ENCODE peak calls at places on chromosomes 6 and 20, in ten cellular contexts. V, Q, D, I, G, F, B, Y, K and W are unnamed samples.

GRCh38 chr20:63167918-63168520 is 47.9 kb downstream of the YTHDF1 start:
- DNase-seq in Q (no peak), V (no peak), F (no peak), G (no peak), Y (peak; percentile 65), I (no peak), K (no peak), D (no peak), B (no peak), W (no peak)

GRCh38 chr6:42791706-42792320 is 10.0 kb downstream of the BICRAL start:
- DNase-seq in Y (no peak), D (no peak), Q (no peak), K (no peak), V (no peak), I (no peak), B (no peak), F (no peak), G (peak; percentile 48), W (no peak)

GRCh38 chr20:16476032-16476431 is 97.2 kb downstream of the KIF16B start:
- DNase-seq in G (peak; percentile 62), F (peak; percentile 71), V (no peak), Y (peak; percentile 72), Q (no peak), K (no peak), I (no peak), D (peak; percentile 30), B (no peak), W (peak; percentile 48)

GRCh38 chr6:168363302-168363701 is 43.7 kb upstream of the DACT2 start:
- DNase-seq in Y (no peak), V (no peak), I (no peak), G (no peak), K (no peak), Q (no peak), B (peak; percentile 7), D (no peak), F (no peak), W (no peak)

GRCh38 chr6:41449399-41450245 is 96.6 kb upstream of the FOXP4 start:
- DNase-seq in Y (no peak), K (no peak), G (no peak), Q (peak; percentile 87), F (no peak), V (no peak), B (peak; percentile 89), I (no peak), D (no peak), W (peak; percentile 25)

GRCh38 chr20:62412194-62413024 is 5.3 kb upstream of the CABLES2 start:
- DNase-seq in Q (peak; percentile 91), V (no peak), K (no peak), I (no peak), B (no peak), F (no peak), Y (no peak), D (no peak), G (no peak), W (no peak)

GRCh38 chr6:37042139-37042538 is 36.7 kb downstream of the FGD2 start:
- DNase-seq in B (no peak), Q (no peak), V (no peak), G (no peak), F (no peak), K (peak; percentile 31), D (no peak), I (no peak), Y (no peak), W (no peak)

GRCh38 chr6:90446164-90446563 is 140.7 kb downstream of the MAP3K7 start:
- DNase-seq in Y (no peak), I (no peak), D (no peak), G (peak; percentile 43), V (no peak), B (no peak), K (no peak), F (no peak), Q (no peak), W (peak; percentile 4)

GRCh38 chr6:84052204-84052882 is 18.8 kb downstream of the MRAP2 start:
- DNase-seq in G (peak; percentile 50), D (no peak), B (no peak), K (no peak), I (peak; percentile 66), F (no peak), Q (no peak), V (no peak), Y (peak; percentile 89), W (peak; percentile 88)

GRCh38 chr20:23050847-23051627 is 1.6 kb upstream of the THBD start:
- DNase-seq in V (peak; percentile 83), Q (peak; percentile 76), G (peak; percentile 52), I (peak; percentile 90), Y (peak; percentile 97), D (no peak), K (peak; percentile 90), B (peak; percentile 75), F (peak; percentile 93), W (peak; percentile 66)

GRCh38 chr20:17169575-17170136 is 57.2 kb upstream of the PCSK2 start:
- DNase-seq in G (no peak), Y (no peak), B (no peak), K (no peak), D (no peak), I (no peak), V (no peak), F (no peak), Q (peak; percentile 7), W (peak; percentile 58)

GRCh38 chr6:143701343-143702234 is 23.8 kb downstream of the PHACTR2 start:
- DNase-seq in V (no peak), I (no peak), F (no peak), G (peak; percentile 13), B (no peak), Q (no peak), K (no peak), D (no peak), Y (no peak), W (no peak)

GRCh38 chr20:47196091-47197081 is 160.1 kb downstream of the ZMYND8 start:
- DNase-seq in Y (peak; percentile 94), V (peak; percentile 78), Q (peak; percentile 77), F (peak; percentile 56), K (peak; percentile 82), B (peak; percentile 78), G (peak; percentile 60), D (peak; percentile 69), I (peak; percentile 66), W (peak; percentile 83)

GRCh38 chr20:43420192-43420591 is 37.5 kb upstream of the SRSF6 start:
- DNase-seq in D (no peak), B (no peak), K (no peak), Y (no peak), F (no peak), V (no peak), Q (no peak), I (no peak), G (no peak), W (no peak)

GRCh38 chr20:10634683-10635411 is 39.0 kb downstream of the JAG1 start:
- DNase-seq in B (no peak), Y (no peak), D (no peak), G (peak; percentile 92), V (no peak), F (peak; percentile 73), K (no peak), Q (no peak), I (no peak), W (no peak)

GRCh38 chr6:89359561-89359960 is 7.0 kb upstream of the UBE2J1 start:
- DNase-seq in F (no peak), Q (no peak), Y (peak; percentile 13), B (no peak), K (no peak), G (no peak), I (no peak), V (no peak), D (no peak), W (no peak)

GRCh38 chr6:35496851-35497570 is at the start of gene TEAD3:
- DNase-seq in Y (peak; percentile 92), B (peak; percentile 93), K (peak; percentile 74), Q (peak; percentile 54), F (peak; percentile 68), D (peak; percentile 63), V (peak; percentile 64), I (peak; percentile 59), G (peak; percentile 56), W (peak; percentile 56)

GRCh38 chr6:46581459-46582177 is 71.0 kb downstream of the CYP39A1 start:
- DNase-seq in I (no peak), B (no peak), Q (no peak), K (no peak), F (no peak), D (no peak), G (no peak), V (no peak), Y (no peak), W (no peak)

GRCh38 chr6:138977242-138977641 is 10.8 kb downstream of the REPS1 start:
- DNase-seq in Y (no peak), I (no peak), V (no peak), G (no peak), Q (no peak), F (no peak), B (no peak), K (no peak), D (no peak), W (no peak)
- H3K4me1 ChIP-seq in Y (peaks cover 67% of the 10 kb centered on the region), I (peaks cover 38% of the 10 kb centered on the region), V (peaks cover 1% of the 10 kb centered on the region), G (no peaks in the 10 kb centered on the region), Q (peaks cover 5% of the 10 kb centered on the region), F (peaks cover 3% of the 10 kb centered on the region), B (no peaks in the 10 kb centered on the region), K (peaks cover 39% of the 10 kb centered on the region), D (peaks cover 24% of the 10 kb centered on the region), W (peaks cover 31% of the 10 kb centered on the region)

GRCh38 chr20:20780127-20780822 is 67.8 kb upstream of the RALGAPA2 start:
- DNase-seq in G (no peak), V (peak; percentile 88), I (peak; percentile 29), K (peak; percentile 93), Y (peak; percentile 19), F (no peak), Q (peak; percentile 63), D (no peak), B (peak; percentile 79), W (peak; percentile 88)
- H3K4me1 ChIP-seq in G (no peaks in the 10 kb centered on the region), V (peaks cover 7% of the 10 kb centered on the region), I (peaks cover 17% of the 10 kb centered on the region), K (peaks cover 34% of the 10 kb centered on the region), Y (no peaks in the 10 kb centered on the region), F (no peaks in the 10 kb centered on the region), Q (peaks cover 22% of the 10 kb centered on the region), D (no peaks in the 10 kb centered on the region), B (no peaks in the 10 kb centered on the region), W (peaks cover 25% of the 10 kb centered on the region)

DNA sequence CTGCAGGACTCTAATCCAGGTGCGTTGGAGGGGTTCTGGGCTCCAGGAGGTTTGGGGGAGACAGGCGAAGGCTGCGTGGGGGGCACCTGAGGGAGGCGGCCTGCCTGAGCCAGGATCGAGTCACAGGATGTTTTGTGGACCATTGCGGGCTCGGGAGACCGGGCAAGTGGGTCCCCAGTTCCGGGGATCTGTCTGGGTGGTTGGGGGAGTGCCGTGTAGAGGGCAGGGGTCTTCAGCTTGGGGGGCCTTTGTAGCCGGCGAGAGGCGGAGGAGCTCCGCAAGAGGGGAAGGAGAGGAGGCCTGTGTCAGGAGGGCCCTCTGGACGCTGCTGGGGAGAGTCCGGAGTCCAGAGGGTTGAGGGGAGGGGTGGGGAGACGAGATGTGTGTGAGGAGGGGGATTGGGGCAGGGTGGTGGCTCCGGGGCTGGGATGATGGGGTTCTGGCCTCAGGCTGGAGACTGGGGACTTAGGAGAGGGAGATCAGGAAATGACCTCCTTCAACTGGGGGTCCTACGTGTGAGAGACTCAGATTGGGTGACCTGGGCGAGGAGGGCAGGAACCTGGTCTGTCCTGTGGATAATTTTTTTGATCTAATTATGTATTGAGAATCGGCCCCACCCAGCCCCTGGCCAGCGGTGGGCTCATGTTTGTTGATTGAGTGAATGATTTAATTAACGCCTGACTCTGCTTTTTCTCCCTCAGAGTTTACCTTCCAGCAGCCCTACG is 505 bp downstream of the SNAI1 start:
- DNase-seq in Y (no peak), I (no peak), B (no peak), Q (no peak), D (no peak), G (no peak), V (no peak), K (no peak), F (no peak), W (no peak)
- H3K4me1 ChIP-seq in Y (peaks cover 61% of the 10 kb centered on the region), I (peaks cover 27% of the 10 kb centered on the region), B (peaks cover 3% of the 10 kb centered on the region), Q (peaks cover 24% of the 10 kb centered on the region), D (peaks cover 62% of the 10 kb centered on the region), G (peaks cover 30% of the 10 kb centered on the region), V (peaks cover 21% of the 10 kb centered on the region), K (peaks cover 55% of the 10 kb centered on the region), F (peaks cover 53% of the 10 kb centered on the region), W (peaks cover 37% of the 10 kb centered on the region)

GRCh38 chr6:111205502-111205901 is 118.2 kb downstream of the SLC16A10 start:
- DNase-seq in G (no peak), K (no peak), D (no peak), F (no peak), Q (no peak), I (no peak), Y (no peak), B (no peak), V (no peak), W (no peak)
- H3K4me1 ChIP-seq in G (no peaks in the 10 kb centered on the region), K (no peaks in the 10 kb centered on the region), D (peaks cover 8% of the 10 kb centered on the region), F (no peaks in the 10 kb centered on the region), Q (no peaks in the 10 kb centered on the region), I (peaks cover 3% of the 10 kb centered on the region), Y (peaks cover 4% of the 10 kb centered on the region), B (no peaks in the 10 kb centered on the region), V (no peaks in the 10 kb centered on the region), W (no peaks in the 10 kb centered on the region)